ENCODE peak calls at places on chromosomes 11 and 22, in ten cellular contexts. One of them, this sample, is unnamed.

GRCh38 chr11:9803685-9804413 is 140.0 kb downstream of the SWAP70 start:
- DNase-seq in neural progenitor cell: no peak
- DNase-seq in kidney: no peak
- DNase-seq in LNCaP clone FGC: no peak
- DNase-seq in astrocyte of the cerebellum: no peak
- DNase-seq in coronary artery: no peak
- DNase-seq in heart right ventricle: no peak
- DNase-seq in brain microvascular endothelial cell: peak; percentile 31
- DNase-seq in lower leg skin: no peak
- DNase-seq in tibial nerve: no peak
- DNase-seq in this sample: no peak

GRCh38 chr22:47374273-47374771 is 611.9 kb downstream of the TBC1D22A start:
- DNase-seq in neural progenitor cell: no peak
- DNase-seq in kidney: peak; percentile 44
- DNase-seq in LNCaP clone FGC: no peak
- DNase-seq in astrocyte of the cerebellum: no peak
- DNase-seq in coronary artery: no peak
- DNase-seq in heart right ventricle: no peak
- DNase-seq in brain microvascular endothelial cell: no peak
- DNase-seq in lower leg skin: peak; percentile 68
- DNase-seq in tibial nerve: no peak
- DNase-seq in this sample: no peak

GRCh38 chr22:36303874-36304273 is 50.9 kb downstream of the APOL1 start:
- DNase-seq in neural progenitor cell: no peak
- DNase-seq in kidney: peak; percentile 76
- DNase-seq in LNCaP clone FGC: no peak
- DNase-seq in astrocyte of the cerebellum: no peak
- DNase-seq in coronary artery: no peak
- DNase-seq in heart right ventricle: no peak
- DNase-seq in brain microvascular endothelial cell: no peak
- DNase-seq in lower leg skin: no peak
- DNase-seq in tibial nerve: no peak
- DNase-seq in this sample: no peak

GRCh38 chr11:2567026-2567671 is 122.3 kb downstream of the KCNQ1 start:
- DNase-seq in neural progenitor cell: no peak
- DNase-seq in kidney: peak; percentile 39
- DNase-seq in LNCaP clone FGC: no peak
- DNase-seq in astrocyte of the cerebellum: no peak
- DNase-seq in coronary artery: no peak
- DNase-seq in heart right ventricle: peak; percentile 4
- DNase-seq in brain microvascular endothelial cell: no peak
- DNase-seq in lower leg skin: no peak
- DNase-seq in tibial nerve: no peak
- DNase-seq in this sample: no peak

GRCh38 chr22:35212996-35213395 is 44.3 kb upstream of the HMGXB4 start:
- DNase-seq in neural progenitor cell: no peak
- DNase-seq in kidney: no peak
- DNase-seq in LNCaP clone FGC: no peak
- DNase-seq in astrocyte of the cerebellum: no peak
- DNase-seq in coronary artery: no peak
- DNase-seq in heart right ventricle: no peak
- DNase-seq in brain microvascular endothelial cell: no peak
- DNase-seq in lower leg skin: no peak
- DNase-seq in tibial nerve: no peak
- DNase-seq in this sample: no peak

GRCh38 chr11:2540521-2541320 is 95.9 kb downstream of the KCNQ1 start:
- DNase-seq in neural progenitor cell: no peak
- DNase-seq in kidney: peak; percentile 49
- DNase-seq in LNCaP clone FGC: no peak
- DNase-seq in astrocyte of the cerebellum: no peak
- DNase-seq in coronary artery: peak; percentile 29
- DNase-seq in heart right ventricle: no peak
- DNase-seq in brain microvascular endothelial cell: no peak
- DNase-seq in lower leg skin: peak; percentile 75
- DNase-seq in tibial nerve: no peak
- DNase-seq in this sample: no peak

GRCh38 chr11:69337211-69337721 is 43.3 kb downstream of the MYEOV start:
- DNase-seq in neural progenitor cell: no peak
- DNase-seq in kidney: no peak
- DNase-seq in LNCaP clone FGC: no peak
- DNase-seq in astrocyte of the cerebellum: no peak
- DNase-seq in coronary artery: peak; percentile 24
- DNase-seq in heart right ventricle: no peak
- DNase-seq in brain microvascular endothelial cell: peak; percentile 18
- DNase-seq in lower leg skin: peak; percentile 60
- DNase-seq in tibial nerve: no peak
- DNase-seq in this sample: no peak

GRCh38 chr11:75240381-75241035 is at the start of gene TPBGL:
- DNase-seq in neural progenitor cell: peak; percentile 70
- DNase-seq in kidney: peak; percentile 88
- DNase-seq in LNCaP clone FGC: no peak
- DNase-seq in astrocyte of the cerebellum: no peak
- DNase-seq in coronary artery: peak; percentile 63
- DNase-seq in heart right ventricle: peak; percentile 28
- DNase-seq in brain microvascular endothelial cell: no peak
- DNase-seq in lower leg skin: peak; percentile 80
- DNase-seq in tibial nerve: no peak
- DNase-seq in this sample: no peak

GRCh38 chr11:119691701-119692546 is 37.1 kb downstream of the NECTIN1 start:
- DNase-seq in neural progenitor cell: no peak
- DNase-seq in kidney: no peak
- DNase-seq in LNCaP clone FGC: no peak
- DNase-seq in astrocyte of the cerebellum: no peak
- DNase-seq in coronary artery: no peak
- DNase-seq in heart right ventricle: no peak
- DNase-seq in brain microvascular endothelial cell: no peak
- DNase-seq in lower leg skin: peak; percentile 93
- DNase-seq in tibial nerve: no peak
- DNase-seq in this sample: no peak

GRCh38 chr11:132728026-132728425 is 804.3 kb downstream of the OPCML start:
- DNase-seq in neural progenitor cell: no peak
- DNase-seq in kidney: no peak
- DNase-seq in LNCaP clone FGC: no peak
- DNase-seq in astrocyte of the cerebellum: no peak
- DNase-seq in coronary artery: no peak
- DNase-seq in heart right ventricle: no peak
- DNase-seq in brain microvascular endothelial cell: no peak
- DNase-seq in lower leg skin: no peak
- DNase-seq in tibial nerve: no peak
- DNase-seq in this sample: no peak

GRCh38 chr11:102430158-102430836 is 22.3 kb downstream of the TMEM123 start:
- DNase-seq in neural progenitor cell: no peak
- DNase-seq in kidney: no peak
- DNase-seq in LNCaP clone FGC: no peak
- DNase-seq in astrocyte of the cerebellum: no peak
- DNase-seq in coronary artery: no peak
- DNase-seq in heart right ventricle: no peak
- DNase-seq in brain microvascular endothelial cell: peak; percentile 5
- DNase-seq in lower leg skin: no peak
- DNase-seq in tibial nerve: no peak
- DNase-seq in this sample: no peak

GRCh38 chr11:124839051-124839971 is 25.9 kb upstream of the ROBO3 start:
- DNase-seq in neural progenitor cell: peak; percentile 80
- DNase-seq in kidney: peak; percentile 68
- DNase-seq in LNCaP clone FGC: no peak
- DNase-seq in astrocyte of the cerebellum: no peak
- DNase-seq in coronary artery: peak; percentile 69
- DNase-seq in heart right ventricle: no peak
- DNase-seq in brain microvascular endothelial cell: no peak
- DNase-seq in lower leg skin: no peak
- DNase-seq in tibial nerve: no peak
- DNase-seq in this sample: no peak

GRCh38 chr22:45261407-45262088 is 20.9 kb upstream of the KIAA0930 start:
- DNase-seq in neural progenitor cell: no peak
- DNase-seq in kidney: no peak
- DNase-seq in LNCaP clone FGC: no peak
- DNase-seq in astrocyte of the cerebellum: no peak
- DNase-seq in coronary artery: no peak
- DNase-seq in heart right ventricle: no peak
- DNase-seq in brain microvascular endothelial cell: no peak
- DNase-seq in lower leg skin: no peak
- DNase-seq in tibial nerve: no peak
- DNase-seq in this sample: no peak

GRCh38 chr11:122746050-122746478 is 90.5 kb downstream of the UBASH3B start:
- DNase-seq in neural progenitor cell: no peak
- DNase-seq in kidney: no peak
- DNase-seq in LNCaP clone FGC: no peak
- DNase-seq in astrocyte of the cerebellum: no peak
- DNase-seq in coronary artery: no peak
- DNase-seq in heart right ventricle: no peak
- DNase-seq in brain microvascular endothelial cell: no peak
- DNase-seq in lower leg skin: no peak
- DNase-seq in tibial nerve: no peak
- DNase-seq in this sample: no peak

GRCh38 chr11:118485273-118485672 is 42.0 kb upstream of the TTC36 start:
- DNase-seq in neural progenitor cell: no peak
- DNase-seq in kidney: no peak
- DNase-seq in LNCaP clone FGC: no peak
- DNase-seq in astrocyte of the cerebellum: no peak
- DNase-seq in coronary artery: no peak
- DNase-seq in heart right ventricle: no peak
- DNase-seq in brain microvascular endothelial cell: no peak
- DNase-seq in lower leg skin: no peak
- DNase-seq in tibial nerve: no peak
- DNase-seq in this sample: no peak
- TF ChIP-seq CTCF in neural progenitor cell: no peak
- TF ChIP-seq CTCF in kidney: no peak
- TF ChIP-seq CTCF in LNCaP clone FGC: no peak
- TF ChIP-seq CTCF in astrocyte of the cerebellum: peak; percentile 27
- TF ChIP-seq CTCF in coronary artery: no peak
- TF ChIP-seq CTCF in heart right ventricle: no peak
- TF ChIP-seq CTCF in brain microvascular endothelial cell: peak; percentile 35
- TF ChIP-seq CTCF in lower leg skin: no peak
- TF ChIP-seq CTCF in tibial nerve: no peak
- TF ChIP-seq CTCF in this sample: peak; percentile 16

GRCh38 chr11:64888406-64888757 is 10.0 kb upstream of the EHD1 start:
- DNase-seq in neural progenitor cell: no peak
- DNase-seq in kidney: no peak
- DNase-seq in LNCaP clone FGC: no peak
- DNase-seq in astrocyte of the cerebellum: no peak
- DNase-seq in coronary artery: no peak
- DNase-seq in heart right ventricle: no peak
- DNase-seq in brain microvascular endothelial cell: no peak
- DNase-seq in lower leg skin: no peak
- DNase-seq in tibial nerve: no peak
- DNase-seq in this sample: no peak

GRCh38 chr11:64887757-64888405 is 9.5 kb upstream of the EHD1 start:
- DNase-seq in neural progenitor cell: peak; percentile 91
- DNase-seq in kidney: peak; percentile 93
- DNase-seq in LNCaP clone FGC: no peak
- DNase-seq in astrocyte of the cerebellum: no peak
- DNase-seq in coronary artery: no peak
- DNase-seq in heart right ventricle: peak; percentile 90
- DNase-seq in brain microvascular endothelial cell: peak; percentile 27
- DNase-seq in lower leg skin: peak; percentile 95
- DNase-seq in tibial nerve: peak; percentile 68
- DNase-seq in this sample: no peak

GRCh38 chr11:64887234-64887756 is 8.9 kb upstream of the EHD1 start:
- DNase-seq in neural progenitor cell: no peak
- DNase-seq in kidney: peak; percentile 55
- DNase-seq in LNCaP clone FGC: no peak
- DNase-seq in astrocyte of the cerebellum: no peak
- DNase-seq in coronary artery: no peak
- DNase-seq in heart right ventricle: no peak
- DNase-seq in brain microvascular endothelial cell: no peak
- DNase-seq in lower leg skin: no peak
- DNase-seq in tibial nerve: no peak
- DNase-seq in this sample: no peak

GRCh38 chr11:64890084-64890944 is 11.9 kb upstream of the EHD1 start:
- DNase-seq in neural progenitor cell: no peak
- DNase-seq in kidney: no peak
- DNase-seq in LNCaP clone FGC: no peak
- DNase-seq in astrocyte of the cerebellum: no peak
- DNase-seq in coronary artery: no peak
- DNase-seq in heart right ventricle: no peak
- DNase-seq in brain microvascular endothelial cell: no peak
- DNase-seq in lower leg skin: no peak
- DNase-seq in tibial nerve: no peak
- DNase-seq in this sample: no peak

GRCh38 chr11:64888761-64889511 is 10.5 kb upstream of the EHD1 start:
- DNase-seq in neural progenitor cell: no peak
- DNase-seq in kidney: no peak
- DNase-seq in LNCaP clone FGC: no peak
- DNase-seq in astrocyte of the cerebellum: no peak
- DNase-seq in coronary artery: no peak
- DNase-seq in heart right ventricle: no peak
- DNase-seq in brain microvascular endothelial cell: peak; percentile 21
- DNase-seq in lower leg skin: no peak
- DNase-seq in tibial nerve: no peak
- DNase-seq in this sample: no peak
- H3K4me3 ChIP-seq in neural progenitor cell: no peak overlapping the region
- H3K4me3 ChIP-seq in kidney: no peak overlapping the region
- H3K4me3 ChIP-seq in LNCaP clone FGC: no peak overlapping the region
- H3K4me3 ChIP-seq in astrocyte of the cerebellum: no peak overlapping the region
- H3K4me3 ChIP-seq in coronary artery: no peak overlapping the region
- H3K4me3 ChIP-seq in heart right ventricle: no peak overlapping the region
- H3K4me3 ChIP-seq in brain microvascular endothelial cell: no peak overlapping the region
- H3K4me3 ChIP-seq in lower leg skin: no peak overlapping the region
- H3K4me3 ChIP-seq in tibial nerve: no peak overlapping the region
- H3K4me3 ChIP-seq in this sample: no peak overlapping the region

GRCh38 chr11:7642747-7643146 is 30.6 kb downstream of the CYB5R2 start:
- DNase-seq in neural progenitor cell: no peak
- DNase-seq in kidney: no peak
- DNase-seq in LNCaP clone FGC: peak; percentile 82
- DNase-seq in astrocyte of the cerebellum: no peak
- DNase-seq in coronary artery: no peak
- DNase-seq in heart right ventricle: no peak
- DNase-seq in brain microvascular endothelial cell: no peak
- DNase-seq in lower leg skin: peak; percentile 17
- DNase-seq in tibial nerve: no peak
- DNase-seq in this sample: no peak
- TF ChIP-seq CTCF in neural progenitor cell: no peak
- TF ChIP-seq CTCF in kidney: no peak
- TF ChIP-seq CTCF in LNCaP clone FGC: no peak
- TF ChIP-seq CTCF in astrocyte of the cerebellum: no peak
- TF ChIP-seq CTCF in coronary artery: no peak
- TF ChIP-seq CTCF in heart right ventricle: no peak
- TF ChIP-seq CTCF in brain microvascular endothelial cell: no peak
- TF ChIP-seq CTCF in lower leg skin: no peak
- TF ChIP-seq CTCF in tibial nerve: no peak
- TF ChIP-seq CTCF in this sample: no peak

DNA sequence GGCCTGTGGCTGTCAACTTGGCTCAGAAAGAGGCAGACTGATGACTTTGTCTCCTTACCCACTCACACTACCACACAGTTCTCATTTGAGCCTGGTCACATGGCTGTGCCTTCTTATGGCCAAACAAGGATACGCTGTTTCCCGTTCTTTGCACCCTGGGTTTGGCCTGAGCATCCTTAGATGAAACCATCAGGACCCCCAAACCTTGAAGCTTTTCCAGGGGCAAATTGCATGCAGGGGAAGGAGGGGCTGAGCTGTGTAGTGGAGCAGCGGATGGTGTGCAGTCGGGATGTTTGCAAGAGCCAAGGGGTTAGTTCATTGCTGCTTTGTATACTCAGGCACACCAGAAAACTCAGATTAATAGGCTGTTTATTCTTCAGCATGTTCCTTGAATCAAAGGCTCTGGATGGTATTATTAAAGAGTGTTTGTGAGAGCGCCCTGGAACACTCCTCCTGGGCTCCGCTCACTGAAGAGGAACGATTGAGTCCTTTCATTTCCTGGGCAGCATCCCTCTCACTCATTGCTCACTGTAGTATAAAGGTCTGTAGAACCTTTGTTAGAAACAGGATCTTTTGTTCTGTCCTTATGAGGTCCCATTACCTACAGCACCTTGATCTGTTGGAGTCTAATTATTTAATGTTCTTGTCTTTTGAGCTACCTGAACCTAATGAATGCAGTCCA is 69.7 kb downstream of the ARFGAP2 start:
- DNase-seq in neural progenitor cell: peak; percentile 39
- DNase-seq in kidney: no peak
- DNase-seq in LNCaP clone FGC: no peak
- DNase-seq in astrocyte of the cerebellum: no peak
- DNase-seq in coronary artery: no peak
- DNase-seq in heart right ventricle: no peak
- DNase-seq in brain microvascular endothelial cell: no peak
- DNase-seq in lower leg skin: no peak
- DNase-seq in tibial nerve: no peak
- DNase-seq in this sample: no peak
- H3K4me3 ChIP-seq in neural progenitor cell: no peak overlapping the region
- H3K4me3 ChIP-seq in kidney: no peak overlapping the region
- H3K4me3 ChIP-seq in LNCaP clone FGC: no peak overlapping the region
- H3K4me3 ChIP-seq in astrocyte of the cerebellum: no peak overlapping the region
- H3K4me3 ChIP-seq in coronary artery: no peak overlapping the region
- H3K4me3 ChIP-seq in heart right ventricle: no peak overlapping the region
- H3K4me3 ChIP-seq in brain microvascular endothelial cell: no peak overlapping the region
- H3K4me3 ChIP-seq in lower leg skin: no peak overlapping the region
- H3K4me3 ChIP-seq in tibial nerve: no peak overlapping the region
- H3K4me3 ChIP-seq in this sample: no peak overlapping the region

This sample was measured in HFF-Myc.